ENCODE peak calls at places on chromosome 21, in nine cellular contexts. A is GM20000, Z is body of pancreas, R is GM12865, N is HFFc6, I is Calu3, O is lung, Q is endothelial cell, T is esophagus squamous epithelium. S is an unnamed sample.

GRCh38 chr21:16072176-16072575 is 342.4 kb downstream of the USP25 start:
- DNase-seq in A (no peak), Z (no peak), R (no peak), N (no peak), I (no peak), O (no peak), Q (no peak), T (no peak), S (no peak)

GRCh38 chr21:22575165-22575584 is 1577.0 kb downstream of the NCAM2 start:
- DNase-seq in A (no peak), Z (no peak), R (no peak), N (no peak), I (no peak), O (no peak), Q (peak), T (no peak), S (no peak)

GRCh38 chr21:30336596-30336995 is 898 bp downstream of the KRTAP27-1 start:
- DNase-seq in A (no peak), Z (no peak), R (no peak), N (no peak), I (no peak), O (no peak), Q (no peak), T (no peak), S (no peak)

GRCh38 chr21:43375827-43376795 is 50.8 kb downstream of the SIK1 start:
- DNase-seq in A (no peak), Z (no peak), R (no peak), N (no peak), I (no peak), O (no peak), Q (no peak), T (no peak), S (no peak)

GRCh38 chr21:17343055-17343454 is 169.8 kb upstream of the CXADR start:
- DNase-seq in A (no peak), Z (no peak), R (peak), N (no peak), I (peak), O (no peak), Q (peak), T (no peak), S (no peak)

GRCh38 chr21:37208056-37208705 is 59.0 kb downstream of the VPS26C start:
- DNase-seq in A (peak), Z (peak), R (peak), N (no peak), I (peak), O (peak), Q (no peak), T (no peak), S (peak)

GRCh38 chr21:15480160-15480559 is 249.6 kb upstream of the USP25 start:
- DNase-seq in A (no peak), Z (no peak), R (no peak), N (no peak), I (no peak), O (no peak), Q (no peak), T (no peak), S (no peak)

GRCh38 chr21:36065497-36066036 is 4.3 kb upstream of the CBR1 start:
- DNase-seq in A (no peak), Z (peak), R (peak), N (peak), I (no peak), O (no peak), Q (no peak), T (no peak), S (no peak)

GRCh38 chr21:35438643-35439404 is 389.7 kb upstream of the RUNX1 start:
- DNase-seq in A (peak), Z (peak), R (peak), N (no peak), I (peak), O (no peak), Q (no peak), T (no peak), S (peak)

GRCh38 chr21:43189936-43190335 is 21.1 kb downstream of the CRYAA start:
- DNase-seq in A (no peak), Z (no peak), R (no peak), N (no peak), I (no peak), O (no peak), Q (no peak), T (no peak), S (no peak)

GRCh38 chr21:14581902-14582457 is 35.9 kb upstream of the SAMSN1 start:
- DNase-seq in A (no peak), Z (no peak), R (no peak), N (no peak), I (no peak), O (no peak), Q (no peak), T (no peak), S (no peak)

GRCh38 chr21:21163904-21164303 is 165.7 kb downstream of the NCAM2 start:
- DNase-seq in A (peak), Z (peak), R (peak), N (peak), I (peak), O (no peak), Q (peak), T (no peak), S (peak)

GRCh38 chr21:38434913-38435533 is 63.3 kb downstream of the ERG start:
- DNase-seq in A (no peak), Z (no peak), R (no peak), N (peak), I (no peak), O (no peak), Q (no peak), T (no peak), S (no peak)

GRCh38 chr21:23017989-23018388 is 2019.8 kb downstream of the NCAM2 start:
- DNase-seq in A (no peak), Z (no peak), R (no peak), N (no peak), I (no peak), O (no peak), Q (no peak), T (no peak), S (no peak)

GRCh38 chr21:15051652-15052554 is 12.9 kb downstream of the NRIP1 start:
- DNase-seq in A (peak), Z (no peak), R (peak), N (peak), I (no peak), O (no peak), Q (no peak), T (no peak), S (peak)

GRCh38 chr21:14687277-14687642 is 141.1 kb upstream of the SAMSN1 start:
- DNase-seq in A (no peak), Z (no peak), R (peak), N (no peak), I (no peak), O (no peak), Q (no peak), T (no peak), S (peak)

GRCh38 chr21:29155118-29155932 is 24.9 kb downstream of the MAP3K7CL start:
- DNase-seq in A (no peak), Z (peak), R (no peak), N (peak), I (peak), O (peak), Q (no peak), T (no peak), S (no peak)

GRCh38 chr21:27365394-27365793 is 398.5 kb upstream of the ADAMTS5 start:
- DNase-seq in A (no peak), Z (no peak), R (no peak), N (peak), I (no peak), O (no peak), Q (no peak), T (no peak), S (no peak)

GRCh38 chr21:43703068-43703880 is 15.7 kb upstream of the PDXK start:
- DNase-seq in A (no peak), Z (peak), R (no peak), N (peak), I (no peak), O (no peak), Q (no peak), T (no peak), S (no peak)

GRCh38 chr21:41817877-41818855 is 51.3 kb upstream of the RIPK4 start:
- DNase-seq in A (no peak), Z (no peak), R (no peak), N (no peak), I (no peak), O (no peak), Q (no peak), T (no peak), S (no peak)

GRCh38 chr21:41819236-41819855 is 52.5 kb upstream of the RIPK4 start:
- DNase-seq in A (no peak), Z (no peak), R (no peak), N (no peak), I (no peak), O (no peak), Q (no peak), T (no peak), S (no peak)

GRCh38 chr21:41815652-41816582 is 49.1 kb upstream of the RIPK4 start:
- DNase-seq in A (no peak), Z (no peak), R (no peak), N (no peak), I (no peak), O (no peak), Q (no peak), T (no peak), S (no peak)

GRCh38 chr21:41816583-41817165 is 49.8 kb upstream of the RIPK4 start:
- DNase-seq in A (peak), Z (peak), R (peak), N (peak), I (peak), O (peak), Q (peak), T (no peak), S (peak)

GRCh38 chr21:41817228-41817627 is 50.4 kb upstream of the RIPK4 start:
- DNase-seq in A (peak), Z (peak), R (peak), N (peak), I (peak), O (peak), Q (peak), T (no peak), S (peak)
- TF ChIP-seq CTCF in A (peak), Z (peak), R (peak), N (peak), I (peak), O (peak), Q (peak), T (peak), S (peak)

GRCh38 chr21:39720126-39720778 is 24.7 kb upstream of the IGSF5 start:
- DNase-seq in A (no peak), Z (no peak), R (no peak), N (peak), I (no peak), O (no peak), Q (no peak), T (no peak), S (no peak)
- TF ChIP-seq CTCF in A (no peak), Z (no peak), R (no peak), N (peak), I (no peak), O (no peak), Q (peak), T (no peak), S (no peak)

DNA sequence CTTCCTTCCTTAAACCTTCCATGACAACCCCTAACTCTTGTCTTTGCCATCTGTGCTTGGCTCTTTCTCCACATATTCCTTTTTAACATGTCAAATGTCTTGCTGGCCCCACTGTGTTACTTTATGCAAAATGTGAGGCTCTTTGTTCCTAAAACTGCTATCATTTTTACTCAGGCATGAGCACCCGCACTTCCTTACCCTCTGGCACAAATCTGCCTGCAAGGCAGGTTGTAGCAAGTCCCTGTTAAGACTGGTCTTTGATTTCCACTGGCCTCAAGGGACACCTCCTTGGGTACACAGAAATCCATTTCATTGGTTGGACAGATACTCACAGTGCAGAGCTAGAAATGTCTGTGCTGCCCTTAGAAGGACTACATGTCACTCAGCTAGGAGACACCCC is 142.9 kb downstream of the HUNK start:
- DNase-seq in A (no peak), Z (no peak), R (peak), N (no peak), I (no peak), O (no peak), Q (no peak), T (no peak), S (no peak)
- TF ChIP-seq CTCF in A (no peak), Z (no peak), R (no peak), N (no peak), I (no peak), O (no peak), Q (no peak), T (no peak), S (no peak)

GRCh38 chr21:40847956-40848355 is 998 bp upstream of the DSCAM start:
- DNase-seq in A (no peak), Z (no peak), R (no peak), N (no peak), I (no peak), O (no peak), Q (no peak), T (no peak), S (no peak)

GRCh38 chr21:40851749-40852148 is 4.8 kb upstream of the DSCAM start:
- DNase-seq in A (no peak), Z (no peak), R (no peak), N (no peak), I (no peak), O (no peak), Q (no peak), T (no peak), S (no peak)

GRCh38 chr21:40850071-40850470 is 3.1 kb upstream of the DSCAM start:
- DNase-seq in A (no peak), Z (no peak), R (no peak), N (no peak), I (no peak), O (no peak), Q (no peak), T (no peak), S (no peak)

GRCh38 chr21:40853956-40854688 is 7.2 kb upstream of the DSCAM start:
- DNase-seq in A (no peak), Z (no peak), R (no peak), N (no peak), I (no peak), O (no peak), Q (no peak), T (no peak), S (no peak)

GRCh38 chr21:40852563-40852962 is 5.6 kb upstream of the DSCAM start:
- DNase-seq in A (no peak), Z (no peak), R (no peak), N (no peak), I (no peak), O (no peak), Q (no peak), T (no peak), S (no peak)
- TF ChIP-seq CTCF in A (no peak), Z (no peak), R (no peak), N (peak), I (no peak), O (no peak), Q (no peak), T (no peak), S (no peak)

GRCh38 chr21:44804762-44805161 is 3.1 kb upstream of the UBE2G2 start:
- DNase-seq in A (no peak), Z (no peak), R (no peak), N (no peak), I (no peak), O (no peak), Q (no peak), T (no peak), S (no peak)

GRCh38 chr21:44803651-44804050 is 2.0 kb upstream of the UBE2G2 start:
- DNase-seq in A (no peak), Z (no peak), R (no peak), N (no peak), I (no peak), O (no peak), Q (no peak), T (no peak), S (no peak)

GRCh38 chr21:44800971-44801467 is 601 bp downstream of the UBE2G2 start:
- DNase-seq in A (peak), Z (no peak), R (peak), N (peak), I (no peak), O (no peak), Q (no peak), T (no peak), S (peak)

GRCh38 chr21:44801468-44802395 is at the start of gene UBE2G2:
- DNase-seq in A (peak), Z (peak), R (peak), N (peak), I (peak), O (peak), Q (peak), T (no peak), S (peak)

DNA sequence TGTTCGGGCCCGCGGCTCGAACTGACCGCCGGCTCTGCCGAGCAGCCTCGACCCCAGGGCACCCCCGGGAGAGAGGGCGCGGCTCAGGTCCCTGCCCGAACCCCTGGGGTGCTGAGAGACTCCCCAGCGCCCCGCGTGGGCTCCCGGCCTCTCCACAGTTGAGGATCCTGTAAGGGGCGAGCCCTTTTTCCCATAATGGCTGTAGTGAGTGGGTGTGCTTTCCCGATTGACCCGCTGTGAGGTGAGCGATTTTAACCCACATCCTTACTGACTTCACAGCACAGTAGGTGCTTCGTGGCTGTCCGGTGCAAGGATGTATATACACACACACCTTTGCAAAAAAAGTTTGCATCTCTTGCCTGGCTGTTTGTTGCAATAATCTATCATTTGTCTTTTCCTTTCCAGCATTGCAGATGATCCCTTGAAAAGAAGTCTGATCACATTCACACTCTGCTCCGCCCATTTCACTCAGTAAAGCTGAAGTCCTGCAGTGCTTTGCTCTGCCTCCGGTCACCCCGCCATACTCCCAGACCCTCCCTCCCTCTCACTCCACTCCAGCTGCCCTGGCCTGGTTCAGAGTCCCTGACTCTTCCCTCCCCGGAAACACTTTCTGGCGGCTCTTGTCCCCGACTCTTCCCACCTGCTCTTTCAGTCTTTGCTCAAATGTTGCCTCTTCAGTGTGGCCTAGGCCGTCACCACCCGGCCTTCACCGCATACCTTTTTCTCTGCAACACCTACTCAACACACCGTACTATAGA is 955 bp upstream of the UBE2G2 start:
- DNase-seq in A (peak), Z (no peak), R (peak), N (peak), I (no peak), O (no peak), Q (no peak), T (no peak), S (no peak)
- TF ChIP-seq CTCF in A (no peak), Z (no peak), R (no peak), N (peak), I (no peak), O (no peak), Q (no peak), T (no peak), S (no peak)

GRCh38 chr21:32414579-32415358 is 2.3 kb downstream of the EVA1C start:
- DNase-seq in A (no peak), Z (no peak), R (no peak), N (peak), I (peak), O (no peak), Q (no peak), T (no peak), S (no peak)
- TF ChIP-seq CTCF in A (no peak), Z (no peak), R (no peak), N (peak), I (no peak), O (no peak), Q (no peak), T (no peak), S (no peak)

GRCh38 chr21:25280061-25280460 is 327.2 kb downstream of the MRPL39 start:
- DNase-seq in A (no peak), Z (no peak), R (no peak), N (no peak), I (no peak), O (no peak), Q (no peak), T (no peak), S (no peak)

GRCh38 chr21:25281134-25281533 is 326.1 kb downstream of the MRPL39 start:
- DNase-seq in A (no peak), Z (no peak), R (no peak), N (no peak), I (no peak), O (no peak), Q (no peak), T (no peak), S (no peak)

GRCh38 chr21:25283720-25284119 is 323.6 kb downstream of the MRPL39 start:
- DNase-seq in A (peak), Z (no peak), R (peak), N (peak), I (no peak), O (no peak), Q (peak), T (no peak), S (peak)
- TF ChIP-seq CTCF in A (no peak), Z (peak), R (peak), N (peak), I (no peak), O (no peak), Q (peak), T (no peak), S (no peak)

GRCh38 chr21:46210378-46211136 is 18.0 kb downstream of the LSS start:
- DNase-seq in A (no peak), Z (peak), R (no peak), N (no peak), I (no peak), O (no peak), Q (no peak), T (no peak), S (no peak)
- TF ChIP-seq CTCF in A (no peak), Z (no peak), R (no peak), N (peak), I (no peak), O (no peak), Q (no peak), T (no peak), S (no peak)

GRCh38 chr21:34243562-34243961 is 120.2 kb upstream of the KCNE2 start:
- DNase-seq in A (no peak), Z (peak), R (peak), N (no peak), I (peak), O (peak), Q (peak), T (no peak), S (no peak)

DNA sequence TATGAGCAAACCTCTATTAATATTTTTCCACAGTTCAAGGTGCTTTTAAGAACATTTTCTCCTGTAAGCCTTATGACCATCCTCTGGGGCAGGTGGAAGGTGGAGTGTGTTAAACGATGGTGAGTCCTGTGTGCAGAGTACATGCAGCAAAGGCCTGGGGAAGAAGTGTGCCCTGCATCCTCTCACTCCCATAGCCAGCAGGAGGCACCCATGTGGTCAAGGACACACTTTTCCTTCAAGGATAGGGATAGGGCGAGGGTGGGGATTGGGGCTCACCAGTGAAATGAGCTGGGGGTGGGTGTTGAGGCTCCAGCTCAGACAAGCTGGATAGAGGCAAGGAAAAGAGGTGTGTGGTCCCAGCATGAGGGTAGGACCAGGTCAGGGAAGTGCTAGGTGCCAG is 120.8 kb upstream of the KCNE2 start:
- DNase-seq in A (no peak), Z (no peak), R (no peak), N (no peak), I (no peak), O (no peak), Q (no peak), T (no peak), S (no peak)
- TF ChIP-seq CTCF in A (no peak), Z (no peak), R (no peak), N (no peak), I (no peak), O (no peak), Q (no peak), T (no peak), S (no peak)